ENCODE peak calls at places on chromosome 11, in seven cellular contexts. J is fibroblast of pulmonary artery, Y is heart left ventricle, D is HFFc6, A is A673, L is suprapubic skin, B is neural progenitor cell. H is an unnamed sample.

GRCh38 chr11:126113515-126113957 is 50.9 kb upstream of the CDON start:
- DNase-seq in J (peak; percentile 94), Y (peak; percentile 84), D (peak; percentile 97), A (peak; percentile 82), L (peak; percentile 94), B (peak; percentile 28), H (peak; percentile 83)

GRCh38 chr11:8329336-8329735 is 65.7 kb upstream of the LMO1 start:
- DNase-seq in J (no peak), Y (no peak), D (no peak), A (peak; percentile 37), L (no peak), B (no peak), H (no peak)

GRCh38 chr11:95076416-95076815 is 9.7 kb downstream of the SRSF8 start:
- DNase-seq in J (peak; percentile 97), Y (no peak), D (no peak), A (no peak), L (no peak), B (no peak), H (peak; percentile 26)

GRCh38 chr11:9577551-9577950 is 4.1 kb downstream of the WEE1 start:
- DNase-seq in J (peak; percentile 64), Y (no peak), D (no peak), A (no peak), L (no peak), B (no peak), H (no peak)

GRCh38 chr11:107631043-107631442 is 40.1 kb downstream of the ELMOD1 start:
- DNase-seq in J (no peak), Y (no peak), D (no peak), A (no peak), L (no peak), B (no peak), H (no peak)

GRCh38 chr11:84384637-84385227 is 1098.6 kb upstream of the CCDC90B start:
- DNase-seq in J (peak; percentile 71), Y (no peak), D (peak; percentile 2), A (peak; percentile 64), L (no peak), B (peak; percentile 65), H (peak; percentile 32)

GRCh38 chr11:36249271-36249670 is 40.0 kb downstream of the COMMD9 start:
- DNase-seq in J (peak; percentile 91), Y (no peak), D (peak; percentile 87), A (no peak), L (no peak), B (no peak), H (no peak)

GRCh38 chr11:74196781-74197486 is 25.8 kb downstream of the PPME1 start:
- DNase-seq in J (no peak), Y (no peak), D (no peak), A (no peak), L (no peak), B (no peak), H (no peak)

GRCh38 chr11:15707971-15708370 is 593.2 kb downstream of the INSC start:
- DNase-seq in J (peak; percentile 54), Y (peak; percentile 37), D (no peak), A (peak; percentile 3), L (no peak), B (peak; percentile 9), H (peak; percentile 50)

GRCh38 chr11:70130636-70131035 is 52.5 kb downstream of the ANO1 start:
- DNase-seq in J (no peak), Y (no peak), D (no peak), A (no peak), L (no peak), B (no peak), H (no peak)

GRCh38 chr11:8652140-8652539 is 30.3 kb downstream of the TRIM66 start:
- DNase-seq in J (peak; percentile 79), Y (no peak), D (peak; percentile 97), A (peak; percentile 18), L (no peak), B (no peak), H (no peak)

GRCh38 chr11:66428933-66429332 is 8.1 kb downstream of the NPAS4 start:
- DNase-seq in J (no peak), Y (no peak), D (no peak), A (no peak), L (no peak), B (no peak), H (no peak)

GRCh38 chr11:8086001-8086479 is 5.0 kb downstream of the TUB start:
- DNase-seq in J (no peak), Y (no peak), D (no peak), A (no peak), L (no peak), B (no peak), H (no peak)

GRCh38 chr11:102589047-102589459 is 36.1 kb downstream of the MMP20 start:
- DNase-seq in J (no peak), Y (no peak), D (no peak), A (no peak), L (no peak), B (no peak), H (no peak)

GRCh38 chr11:65370659-65371049 is 11.8 kb downstream of the SLC25A45 start:
- DNase-seq in J (no peak), Y (no peak), D (no peak), A (no peak), L (no peak), B (no peak), H (no peak)

GRCh38 chr11:65376138-65376713 is 6.2 kb downstream of the SLC25A45 start:
- DNase-seq in J (no peak), Y (no peak), D (no peak), A (no peak), L (no peak), B (no peak), H (no peak)

GRCh38 chr11:65377036-65377435 is 5.4 kb downstream of the SLC25A45 start:
- DNase-seq in J (no peak), Y (no peak), D (no peak), A (no peak), L (no peak), B (no peak), H (peak; percentile 35)

GRCh38 chr11:65375012-65375411 is 7.4 kb downstream of the SLC25A45 start:
- DNase-seq in J (no peak), Y (no peak), D (no peak), A (no peak), L (no peak), B (no peak), H (no peak)

DNA sequence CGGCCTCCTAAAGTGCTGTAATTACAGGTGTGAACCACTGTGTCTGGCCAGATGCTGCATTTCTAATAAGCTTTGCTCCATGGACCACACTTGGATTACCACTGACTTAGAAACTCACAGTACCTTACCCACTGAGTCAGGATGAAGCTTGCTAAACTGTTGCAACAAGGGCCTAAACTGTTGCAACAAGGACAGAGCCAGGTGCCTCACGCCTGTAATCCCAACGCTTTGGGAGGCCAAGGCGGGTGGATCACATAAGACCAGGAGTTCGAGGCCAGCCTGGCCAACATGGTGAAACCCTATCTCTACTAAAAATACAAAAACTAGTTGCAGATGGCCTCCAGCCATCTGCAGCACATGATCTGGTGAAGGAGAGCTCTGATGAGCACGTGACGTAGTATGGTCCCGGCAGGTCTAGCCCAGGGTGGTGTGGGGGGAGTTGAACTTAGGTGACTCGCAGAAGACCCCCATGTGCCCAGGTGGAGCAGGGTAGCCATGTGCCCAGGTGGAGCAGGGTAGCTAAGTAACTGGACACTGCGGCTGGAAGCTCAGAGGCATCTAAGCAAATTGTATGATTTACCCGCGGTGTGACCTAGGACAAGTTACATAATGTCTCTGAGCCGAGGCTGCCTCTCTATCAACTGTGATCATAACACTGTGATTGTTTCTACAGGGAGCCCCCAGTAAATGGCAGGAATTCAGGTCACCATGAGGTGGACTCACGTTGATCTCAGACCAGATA is 8.4 kb downstream of the SLC25A45 start:
- DNase-seq in J (no peak), Y (no peak), D (no peak), A (no peak), L (no peak), B (no peak), H (no peak)
- TF ChIP-seq CTCF in J (no peak), Y (no peak), D (no peak), A (no peak), L (no peak), B (no peak), H (no peak)

GRCh38 chr11:117110294-117110950 is 12.2 kb upstream of the SIK3 start:
- DNase-seq in J (no peak), Y (no peak), D (no peak), A (no peak), L (no peak), B (no peak), H (no peak)
- TF ChIP-seq CTCF in J (no peak), Y (no peak), D (no peak), A (no peak), L (no peak), B (no peak), H (no peak)

DNA sequence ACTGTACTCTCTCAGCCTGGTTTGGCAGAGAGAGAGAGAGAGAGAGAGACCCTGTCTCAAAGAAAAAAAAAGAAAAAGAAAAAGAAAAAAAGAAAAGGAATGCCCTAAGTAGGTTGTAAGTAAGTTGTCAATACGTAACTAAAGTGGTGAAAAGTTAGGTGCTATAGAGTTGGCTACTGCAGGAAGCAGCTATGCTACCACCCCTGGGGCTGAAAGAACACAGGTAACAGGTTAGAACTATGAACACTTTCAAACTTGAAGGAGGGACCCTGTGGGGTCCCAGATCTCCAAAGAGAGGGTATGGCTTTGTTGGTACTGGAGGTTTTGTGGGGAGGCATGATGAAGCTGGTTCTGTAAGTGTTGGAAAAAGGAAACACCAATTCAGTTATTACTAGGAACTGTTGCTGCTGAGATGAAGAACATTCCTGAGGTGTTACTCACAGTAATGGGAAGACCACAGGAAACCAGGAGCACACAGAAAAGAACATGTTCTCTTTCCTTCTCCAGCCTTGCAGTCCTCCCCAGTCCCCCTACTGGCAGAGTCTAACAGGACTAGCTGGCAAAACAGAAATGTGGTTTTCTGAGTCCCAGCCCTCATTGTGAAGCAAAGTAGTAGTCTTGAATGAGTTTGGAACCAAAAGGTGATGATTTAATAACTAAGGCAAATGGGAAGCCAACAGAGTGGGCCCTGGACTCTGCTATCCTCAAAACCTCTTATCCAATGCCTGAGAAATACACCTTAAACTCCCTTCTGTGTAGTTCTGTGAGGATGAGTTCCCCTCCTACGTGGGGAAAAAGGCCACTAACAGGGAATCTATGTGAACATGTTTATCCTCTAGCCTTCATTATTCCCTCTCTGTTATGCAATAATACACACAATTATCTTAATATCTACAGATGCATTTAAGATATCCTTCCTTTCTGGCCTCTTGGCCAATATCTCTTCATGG is 427.0 kb upstream of the DDI1 start:
- DNase-seq in J (peak; percentile 96), Y (no peak), D (peak; percentile 94), A (peak; percentile 85), L (no peak), B (no peak), H (peak; percentile 50)
- TF ChIP-seq CTCF in J (peak; percentile 92), Y (no peak), D (peak; percentile 84), A (peak; percentile 60), L (no peak), B (peak; percentile 42), H (peak; percentile 46)

DNA sequence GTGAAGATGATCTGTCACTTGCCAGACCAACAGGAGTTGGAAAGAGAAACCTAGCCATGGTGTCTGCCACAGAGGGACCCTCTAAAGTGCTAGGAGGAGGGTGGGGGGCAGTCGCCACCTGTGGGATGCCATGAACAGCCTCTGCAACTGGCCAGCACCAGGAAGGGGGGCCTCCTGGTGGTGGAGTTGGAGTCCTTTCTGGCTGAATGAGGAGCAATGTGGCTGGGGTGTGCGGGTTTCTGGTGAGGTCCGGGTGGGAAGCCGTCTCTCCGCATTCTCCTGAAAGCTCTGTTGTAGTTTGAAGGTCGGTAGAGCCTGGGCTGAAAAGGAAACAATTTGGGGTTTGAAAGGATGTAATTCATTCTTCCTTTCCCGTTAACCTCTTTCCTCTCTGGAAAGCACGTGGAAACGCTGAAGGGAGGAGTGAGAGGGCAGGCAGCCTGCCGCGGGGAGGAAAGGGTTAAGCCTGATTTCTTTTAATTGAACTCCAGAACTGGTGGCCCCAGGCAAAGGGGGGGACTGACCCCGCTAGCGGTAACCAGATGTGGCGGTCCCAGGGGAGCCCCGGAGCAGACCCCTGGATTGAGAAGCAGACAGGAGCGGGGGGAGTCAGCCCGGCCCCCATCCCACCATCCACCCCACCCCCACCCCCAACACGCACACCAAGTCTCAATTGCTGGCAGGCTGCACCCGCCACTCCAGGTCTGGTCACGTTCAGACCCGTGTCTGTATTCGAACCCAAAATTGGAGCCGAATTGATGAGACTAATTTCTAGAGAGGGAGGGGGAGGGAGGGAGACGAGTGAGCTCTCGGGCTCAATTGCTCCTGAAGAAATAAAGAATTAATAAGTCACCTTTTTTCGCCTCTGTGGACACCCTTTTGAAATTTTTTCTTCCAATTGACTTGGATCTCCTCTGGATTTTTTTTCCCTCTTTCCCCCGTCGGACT is 1.8 kb upstream of the FLI1 start:
- DNase-seq in J (no peak), Y (no peak), D (no peak), A (no peak), L (no peak), B (peak; percentile 63), H (no peak)
- TF ChIP-seq CTCF in J (peak; percentile 48), Y (peak; percentile 15), D (peak; percentile 68), A (no peak), L (no peak), B (peak; percentile 42), H (no peak)